ENCODE peak calls at places on chromosomes 7 and 10, in five cellular contexts. F, Z, E, V and O are unnamed samples.
A peak's percentile ranks its signal among the peaks of the same experiment; 100 is the strongest.

GRCh38 chr7:20269726-20270125 is 52.5 kb upstream of the MACC1 start:
- DNase-seq in F (no peak), Z (no peak), E (no peak), V (no peak), O (no peak)

GRCh38 chr10:106863549-106863948 is 301.0 kb downstream of the SORCS1 start:
- DNase-seq in F (peak; percentile 46), Z (no peak), E (no peak), V (no peak), O (no peak)

GRCh38 chr10:126391162-126391880 is 3.0 kb upstream of the ADAM12 start:
- DNase-seq in F (no peak), Z (no peak), E (no peak), V (peak; percentile 68), O (no peak)

GRCh38 chr10:45470098-45471012 is 96.3 kb downstream of the ALOX5 start:
- DNase-seq in F (peak; percentile 54), Z (no peak), E (no peak), V (no peak), O (no peak)

GRCh38 chr7:140902305-140902953 is 22.3 kb downstream of the BRAF start:
- DNase-seq in F (no peak), Z (no peak), E (no peak), V (no peak), O (no peak)

GRCh38 chr10:75672842-75673241 is 241.4 kb downstream of the LRMDA start:
- DNase-seq in F (no peak), Z (no peak), E (no peak), V (no peak), O (no peak)

GRCh38 chr10:121994429-121994881 is 5.5 kb downstream of the TACC2 start:
- DNase-seq in F (peak; percentile 51), Z (peak; percentile 56), E (peak; percentile 74), V (peak; percentile 92), O (no peak)

GRCh38 chr10:67127441-67127840 is 201.6 kb downstream of the LRRTM3 start:
- DNase-seq in F (no peak), Z (no peak), E (no peak), V (no peak), O (no peak)

GRCh38 chr7:73704640-73705550 is 14.6 kb downstream of the STX1A start:
- DNase-seq in F (no peak), Z (peak; percentile 81), E (peak; percentile 79), V (peak; percentile 81), O (no peak)

GRCh38 chr10:4086041-4086886 is 301.3 kb upstream of the KLF6 start:
- DNase-seq in F (no peak), Z (no peak), E (no peak), V (no peak), O (no peak)

GRCh38 chr10:45235823-45236222 is 79.6 kb downstream of the OR13A1 start:
- DNase-seq in F (no peak), Z (no peak), E (no peak), V (no peak), O (no peak)

GRCh38 chr7:17907014-17907413 is 33.3 kb downstream of the SNX13 start:
- DNase-seq in F (no peak), Z (no peak), E (no peak), V (no peak), O (no peak)

GRCh38 chr7:129188892-129189660 is 643 bp downstream of the SMO start:
- DNase-seq in F (peak; percentile 53), Z (no peak), E (no peak), V (peak; percentile 69), O (no peak)

GRCh38 chr10:91907914-91908357 is 1.4 kb downstream of the FGFBP3 start:
- DNase-seq in F (peak; percentile 56), Z (no peak), E (no peak), V (no peak), O (no peak)

GRCh38 chr7:132035517-132036362 is 479.3 kb upstream of the PODXL start:
- DNase-seq in F (peak; percentile 24), Z (no peak), E (no peak), V (no peak), O (no peak)

GRCh38 chr7:155295511-155295910 is 2.2 kb upstream of the INSIG1 start:
- DNase-seq in F (no peak), Z (no peak), E (no peak), V (no peak), O (peak; percentile 81)

GRCh38 chr10:110833941-110834621 is 37.6 kb upstream of the PDCD4 start:
- DNase-seq in F (no peak), Z (no peak), E (no peak), V (peak; percentile 37), O (no peak)
- TF ChIP-seq POLR2AphosphoS5 in F (no peak), Z (no peak), E (no peak), V (no peak), O (no peak)

GRCh38 chr10:12685261-12685861 is 316.2 kb downstream of the CCDC3 start:
- DNase-seq in F (no peak), Z (no peak), E (no peak), V (no peak), O (no peak)
- TF ChIP-seq POLR2AphosphoS5 in F (no peak), Z (no peak), E (no peak), V (no peak), O (no peak)

GRCh38 chr7:1761097-1761496 is 91.0 kb downstream of the ELFN1 start:
- DNase-seq in F (no peak), Z (peak; percentile 5), E (no peak), V (no peak), O (no peak)
- TF ChIP-seq POLR2AphosphoS5 in F (no peak), Z (no peak), E (no peak), V (no peak), O (no peak)

GRCh38 chr7:134627109-134627774 is 19.4 kb upstream of the BPGM start:
- DNase-seq in F (no peak), Z (no peak), E (no peak), V (no peak), O (no peak)

GRCh38 chr7:134629445-134629844 is 17.2 kb upstream of the BPGM start:
- DNase-seq in F (no peak), Z (no peak), E (no peak), V (no peak), O (no peak)

GRCh38 chr7:134630237-134630636 is 16.4 kb upstream of the BPGM start:
- DNase-seq in F (no peak), Z (no peak), E (no peak), V (no peak), O (no peak)

GRCh38 chr7:134625571-134625970 is 21.1 kb upstream of the BPGM start:
- DNase-seq in F (no peak), Z (no peak), E (no peak), V (no peak), O (no peak)

GRCh38 chr7:134627775-134628153 is 18.9 kb upstream of the BPGM start:
- DNase-seq in F (no peak), Z (no peak), E (no peak), V (no peak), O (no peak)
- TF ChIP-seq POLR2AphosphoS5 in F (no peak), Z (no peak), E (no peak), V (no peak), O (no peak)

DNA sequence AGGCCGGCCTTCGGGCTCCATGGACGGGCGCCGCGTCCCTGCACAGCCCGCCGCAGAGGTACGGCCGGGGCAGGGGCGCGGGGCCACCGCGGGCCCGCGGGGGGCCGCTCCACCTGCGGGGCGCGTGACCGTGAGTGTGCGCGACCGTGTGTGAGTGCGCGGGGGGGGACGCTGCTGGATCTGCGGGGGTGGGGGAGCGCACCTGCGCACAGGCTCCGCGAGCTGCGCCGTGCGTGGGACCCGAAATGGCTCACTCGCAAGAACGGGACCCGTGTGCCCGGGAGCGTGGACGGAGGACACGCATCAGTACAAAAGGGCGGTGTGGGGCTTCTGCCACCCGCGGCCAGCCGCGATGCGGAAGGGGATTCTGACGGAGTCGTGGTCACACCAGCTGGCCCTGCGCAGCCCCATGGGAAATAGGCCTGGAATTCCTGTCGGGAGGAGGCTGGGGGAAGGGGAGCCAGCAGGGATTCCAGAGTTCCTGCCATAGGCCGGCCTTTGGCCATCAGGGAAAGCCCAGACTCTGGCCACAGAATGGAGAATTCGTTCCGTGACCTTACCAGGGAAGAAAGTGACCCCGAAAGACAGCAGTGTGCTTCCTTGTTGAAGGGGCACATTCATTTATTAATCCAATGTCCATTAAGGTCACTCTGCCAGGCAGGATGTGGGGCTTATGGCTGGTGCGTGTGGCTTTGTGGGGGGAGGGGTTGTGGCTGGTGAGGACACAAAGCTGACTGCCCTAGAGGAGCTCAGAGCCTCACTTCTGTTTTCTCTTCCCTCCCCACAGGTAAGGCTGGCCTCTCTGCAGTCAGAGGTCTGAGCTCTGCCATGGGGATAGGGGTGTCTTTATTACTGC is 490 bp downstream of the REPIN1 start:
- DNase-seq in F (peak; percentile 94), Z (peak; percentile 67), E (peak; percentile 69), V (peak; percentile 81), O (no peak)
- TF ChIP-seq POLR2AphosphoS5 in F (peak; percentile 59), Z (peak; percentile 5), E (no peak), V (no peak), O (no peak)